ENCODE peak calls at places on chromosomes 7 and 10, in seven cellular contexts. A is transverse colon; P is effector memory CD4-positive, alpha-beta T cell; X is thoracic aorta; W is CD8-positive, alpha-beta memory T cell; T is mucosa of descending colon; D is ovary. V is an unnamed sample. For H3K4me1, the result is how much of the 10 kb centered on the place peaks cover.

GRCh38 chr7:157538735-157539134 is 201.9 kb downstream of the DNAJB6 start:
- DNase-seq in A (no peak), P (no peak), X (no peak), W (no peak), T (peak), D (no peak), V (no peak)

GRCh38 chr10:80538481-80539185 is 931 bp downstream of the SH2D4B start:
- DNase-seq in A (no peak), P (no peak), X (no peak), W (no peak), T (no peak), D (no peak), V (no peak)

GRCh38 chr10:125157473-125157865 is 2.9 kb downstream of the CTBP2 start:
- DNase-seq in A (no peak), P (no peak), X (no peak), W (no peak), T (no peak), D (no peak), V (no peak)

GRCh38 chr7:107693396-107693795 is 32.8 kb downstream of the SLC26A4 start:
- DNase-seq in A (no peak), P (no peak), X (no peak), W (no peak), T (no peak), D (no peak), V (no peak)

GRCh38 chr10:1938317-1938716 is 201.0 kb upstream of the ADARB2 start:
- DNase-seq in A (no peak), P (no peak), X (no peak), W (no peak), T (no peak), D (no peak), V (no peak)

GRCh38 chr7:158473238-158473637 is 114.4 kb downstream of the PTPRN2 start:
- DNase-seq in A (no peak), P (no peak), X (no peak), W (no peak), T (no peak), D (no peak), V (no peak)

GRCh38 chr7:1668486-1668931 is 1.6 kb upstream of the ELFN1 start:
- DNase-seq in A (no peak), P (no peak), X (no peak), W (no peak), T (peak), D (peak), V (no peak)

GRCh38 chr7:131111081-131111576 is 216.5 kb upstream of the MKLN1 start:
- DNase-seq in A (peak), P (no peak), X (no peak), W (no peak), T (no peak), D (no peak), V (no peak)

GRCh38 chr7:40330408-40330807 is 195.6 kb downstream of the SUGCT start:
- DNase-seq in A (no peak), P (no peak), X (no peak), W (no peak), T (no peak), D (no peak), V (no peak)

GRCh38 chr7:94397721-94398120 is 3.0 kb downstream of the COL1A2 start:
- DNase-seq in A (no peak), P (no peak), X (no peak), W (no peak), T (no peak), D (no peak), V (no peak)
- H3K4me3 ChIP-seq in A (no peak), P (no peak), X (peak), W (no peak), T (no peak), D (no peak), V (peak)

DNA sequence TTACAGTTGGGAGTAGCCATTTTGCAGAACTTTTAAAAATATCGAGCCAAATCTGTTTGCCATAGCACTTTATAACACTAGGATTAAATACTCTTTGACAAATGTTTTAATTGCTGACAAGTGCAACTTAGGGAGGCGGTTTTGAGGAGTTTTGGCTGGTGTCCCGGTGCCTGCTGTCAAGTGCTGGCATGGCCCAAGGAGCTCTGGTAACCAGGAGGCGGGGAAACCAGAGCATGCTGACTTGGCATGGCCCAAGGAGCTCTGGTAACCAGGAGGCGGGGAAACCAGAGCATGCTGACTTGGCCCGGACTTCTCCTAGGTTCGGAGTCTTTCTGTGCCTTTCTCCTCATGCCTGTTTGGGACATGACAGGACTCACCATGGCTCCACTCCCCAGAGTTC is 30.8 kb upstream of the ZNF32 start:
- DNase-seq in A (peak), P (no peak), X (no peak), W (no peak), T (peak), D (no peak), V (no peak)
- H3K4me1 ChIP-seq in A (under half), P (under half), X (under half), W (under half), T (under half), D (under half), V (under half)

GRCh38 chr7:119620769-119621168 is 652.2 kb upstream of the KCND2 start:
- DNase-seq in A (no peak), P (no peak), X (no peak), W (no peak), T (no peak), D (no peak), V (no peak)
- H3K4me3 ChIP-seq in A (no peak), P (no peak), X (no peak), W (no peak), T (no peak), D (no peak), V (no peak)

DNA sequence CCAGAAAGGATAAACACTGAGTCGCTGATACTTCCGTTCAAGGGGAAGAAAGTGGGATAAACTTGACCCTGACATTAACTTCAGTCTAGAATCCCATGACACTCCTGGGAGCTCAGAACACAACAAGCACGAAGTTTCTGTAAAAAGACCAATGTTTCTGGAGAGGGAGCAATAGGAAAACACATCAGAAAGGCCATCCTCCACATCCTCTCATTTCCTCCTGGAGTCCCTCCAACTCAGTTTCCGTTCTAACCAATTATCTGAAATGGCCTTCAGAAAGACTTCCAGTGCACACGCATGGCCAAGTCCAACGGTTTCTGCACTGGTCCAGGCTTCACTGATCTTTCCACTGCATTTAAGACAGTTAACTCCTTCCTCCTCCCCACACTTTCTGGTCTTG is 113.4 kb downstream of the SORBS1 start:
- DNase-seq in A (no peak), P (no peak), X (no peak), W (no peak), T (no peak), D (no peak), V (no peak)
- H3K4me1 ChIP-seq in A (under half), P (under half), X (half or more), W (under half), T (under half), D (under half), V (half or more)

DNA sequence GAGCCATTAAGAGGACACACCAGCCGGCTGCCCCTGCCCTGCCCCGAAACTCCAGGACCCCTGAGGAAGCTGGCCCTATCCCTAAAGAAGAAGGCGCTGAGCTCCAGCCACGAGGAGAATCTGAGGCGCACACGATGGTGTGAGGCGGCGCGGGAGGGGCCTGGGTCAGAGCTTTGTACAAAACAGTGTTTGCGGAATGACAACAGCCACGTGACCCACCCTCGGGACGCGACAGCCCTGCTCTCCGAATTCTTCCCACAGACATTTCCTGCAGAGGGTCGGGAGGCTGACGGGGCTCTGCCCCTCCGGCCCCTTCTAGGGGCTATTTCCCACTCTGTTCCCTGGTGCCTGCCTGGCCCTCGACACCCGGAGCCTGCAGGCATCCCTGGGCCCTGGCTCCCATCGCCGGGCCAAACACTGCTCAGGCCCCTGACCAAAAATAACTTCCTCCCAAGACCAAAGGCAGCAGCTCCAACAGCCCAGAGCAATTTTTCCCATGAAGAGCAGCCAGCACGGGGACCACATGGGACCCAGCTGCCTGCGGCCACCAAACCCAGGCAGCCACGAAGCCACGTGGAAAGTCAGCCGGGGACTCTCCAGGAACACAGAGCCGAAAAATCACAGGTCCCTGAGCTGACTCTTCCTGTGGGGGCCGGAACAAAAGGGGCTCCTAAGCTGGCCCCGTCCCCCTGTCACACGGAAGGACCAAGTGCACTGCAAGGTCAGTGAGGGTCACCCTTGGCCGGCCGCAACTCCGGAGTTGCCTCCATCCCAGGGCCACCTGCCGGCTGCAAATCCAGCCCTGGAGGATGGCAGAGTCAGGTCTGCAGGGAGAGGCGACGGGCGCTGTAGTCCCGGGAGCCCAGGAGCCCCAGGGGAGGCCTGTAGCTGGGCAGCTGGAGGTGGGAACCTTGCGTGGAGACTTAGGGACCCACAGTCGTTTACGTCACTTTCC is 42.1 kb downstream of the PAPOLB start:
- DNase-seq in A (no peak), P (no peak), X (no peak), W (no peak), T (peak), D (no peak), V (no peak)
- H3K4me3 ChIP-seq in A (no peak), P (no peak), X (peak), W (no peak), T (no peak), D (no peak), V (no peak)

DNA sequence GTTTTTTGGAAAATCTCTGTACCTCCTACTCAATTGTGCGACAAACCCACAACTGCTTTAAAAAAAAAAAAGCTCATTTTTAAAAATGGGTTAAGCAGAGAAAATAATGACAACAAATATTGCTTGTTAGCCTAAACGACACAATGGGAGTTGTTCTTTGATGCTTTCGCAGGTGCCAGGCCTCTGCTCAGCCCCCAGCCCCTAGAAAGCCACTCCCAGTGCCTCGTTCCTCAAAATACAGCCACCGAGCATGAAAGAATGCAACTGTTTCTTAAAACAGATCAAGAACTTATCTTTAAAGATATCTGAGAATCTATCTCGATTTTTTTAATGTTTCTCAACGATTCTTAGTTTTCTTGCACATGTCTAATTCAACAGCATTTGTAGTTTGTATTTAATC is 85.2 kb upstream of the PFKP start:
- DNase-seq in A (no peak), P (no peak), X (no peak), W (no peak), T (no peak), D (no peak), V (no peak)
- H3K4me1 ChIP-seq in A (under half), P (under half), X (under half), W (under half), T (under half), D (under half), V (under half)

DNA sequence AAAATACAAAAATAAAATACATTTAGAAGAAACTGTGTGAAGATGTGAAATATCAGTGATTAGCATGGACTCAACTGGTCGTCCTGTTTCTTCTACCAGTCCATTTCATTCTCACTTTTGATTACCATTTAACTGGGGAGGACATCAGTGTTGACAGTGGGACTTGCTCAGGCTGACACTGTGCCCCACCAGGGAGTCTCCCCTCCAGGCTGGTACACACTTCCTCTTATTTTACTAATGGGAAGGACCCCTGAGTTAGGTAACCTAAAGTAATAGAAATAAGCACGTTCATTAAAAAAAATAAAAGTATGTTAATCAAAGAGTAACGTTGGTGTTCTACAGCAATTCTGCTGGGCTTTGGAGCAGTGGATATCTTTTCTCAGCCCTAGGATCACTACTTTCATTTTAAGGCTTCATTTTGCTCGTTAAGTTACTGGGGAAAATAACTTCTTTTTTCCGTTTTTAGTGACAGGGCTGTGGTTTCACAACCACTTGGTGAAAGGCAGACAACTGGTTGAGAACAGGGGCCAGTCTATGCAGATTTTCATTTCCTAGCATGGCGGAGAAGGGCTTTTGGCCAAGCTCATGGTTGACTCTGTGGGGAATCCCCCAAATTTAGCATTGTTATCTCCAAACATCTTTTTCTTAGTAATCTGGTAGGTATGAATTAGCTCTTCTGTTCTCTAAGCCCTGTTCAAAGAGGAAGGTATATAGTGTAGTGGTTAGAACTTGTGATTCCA is 2.1 kb downstream of the SNX10 start:
- DNase-seq in A (no peak), P (peak), X (no peak), W (peak), T (no peak), D (no peak), V (no peak)
- H3K4me3 ChIP-seq in A (no peak), P (peak), X (peak), W (peak), T (no peak), D (no peak), V (peak)

GRCh38 chr10:11212285-11212684 is 194.6 kb downstream of the CELF2 start:
- DNase-seq in A (no peak), P (no peak), X (no peak), W (no peak), T (no peak), D (no peak), V (no peak)
- H3K4me1 ChIP-seq in A (under half), P (half or more), X (under half), W (half or more), T (under half), D (under half), V (under half)

V was measured in tibial nerve.